ENCODE peak calls at places on chromosome 21, in seven cellular contexts. One of them, this sample, is unnamed.

GRCh38 chr21:42361286-42361685 is 5.0 kb downstream of the TFF1 start:
- DNase-seq in IMR-90: no peak
- DNase-seq in mesenchymal stem cell: no peak
- DNase-seq in H1: no peak
- DNase-seq in neuronal stem cell: no peak
- DNase-seq in trophoblast cell: no peak
- DNase-seq in H9: no peak
- DNase-seq in this sample: no peak

GRCh38 chr21:43716376-43717165 is 2.4 kb upstream of the PDXK start:
- DNase-seq in H9: no peak
- DNase-seq in trophoblast cell: no peak
- DNase-seq in neuronal stem cell: no peak
- DNase-seq in IMR-90: peak
- DNase-seq in H1: no peak
- DNase-seq in mesenchymal stem cell: peak
- DNase-seq in this sample: no peak

GRCh38 chr21:43808367-43808766 is 19.0 kb downstream of the RRP1 start:
- DNase-seq in H1: no peak
- DNase-seq in IMR-90: no peak
- DNase-seq in trophoblast cell: no peak
- DNase-seq in H9: no peak
- DNase-seq in mesenchymal stem cell: no peak
- DNase-seq in neuronal stem cell: no peak
- DNase-seq in this sample: no peak

GRCh38 chr21:44057960-44058651 is 46.0 kb downstream of the TRAPPC10 start:
- DNase-seq in IMR-90: peak
- DNase-seq in mesenchymal stem cell: no peak
- DNase-seq in trophoblast cell: no peak
- DNase-seq in H9: no peak
- DNase-seq in H1: no peak
- DNase-seq in neuronal stem cell: no peak
- DNase-seq in this sample: no peak

GRCh38 chr21:37566790-37567725 is 200.5 kb downstream of the DYRK1A start:
- DNase-seq in mesenchymal stem cell: no peak
- DNase-seq in H9: no peak
- DNase-seq in trophoblast cell: no peak
- DNase-seq in IMR-90: no peak
- DNase-seq in neuronal stem cell: no peak
- DNase-seq in H1: no peak
- DNase-seq in this sample: no peak

GRCh38 chr21:32687946-32688345 is 39.9 kb downstream of the SYNJ1 start:
- DNase-seq in mesenchymal stem cell: no peak
- DNase-seq in trophoblast cell: no peak
- DNase-seq in H9: no peak
- DNase-seq in neuronal stem cell: no peak
- DNase-seq in IMR-90: no peak
- DNase-seq in H1: no peak
- DNase-seq in this sample: peak

GRCh38 chr21:34582506-34583150 is 32.3 kb downstream of the RCAN1 start:
- DNase-seq in mesenchymal stem cell: peak
- DNase-seq in neuronal stem cell: peak
- DNase-seq in IMR-90: peak
- DNase-seq in trophoblast cell: peak
- DNase-seq in H9: peak
- DNase-seq in H1: no peak
- DNase-seq in this sample: peak

GRCh38 chr21:26732442-26733221 is 112.6 kb downstream of the ADAMTS1 start:
- DNase-seq in neuronal stem cell: peak
- DNase-seq in H1: peak
- DNase-seq in IMR-90: peak
- DNase-seq in mesenchymal stem cell: peak
- DNase-seq in trophoblast cell: peak
- DNase-seq in H9: peak
- DNase-seq in this sample: peak

GRCh38 chr21:41328660-41329300 is 12.2 kb downstream of the FAM3B start:
- DNase-seq in H9: no peak
- DNase-seq in H1: no peak
- DNase-seq in trophoblast cell: no peak
- DNase-seq in IMR-90: peak
- DNase-seq in mesenchymal stem cell: no peak
- DNase-seq in neuronal stem cell: no peak
- DNase-seq in this sample: peak

GRCh38 chr21:42847051-42847707 is 32.2 kb downstream of the WDR4 start:
- DNase-seq in IMR-90: no peak
- DNase-seq in H9: peak
- DNase-seq in H1: no peak
- DNase-seq in mesenchymal stem cell: no peak
- DNase-seq in trophoblast cell: no peak
- DNase-seq in neuronal stem cell: no peak
- DNase-seq in this sample: no peak

GRCh38 chr21:35045539-35046222 is 3.4 kb downstream of the RUNX1 start:
- DNase-seq in neuronal stem cell: no peak
- DNase-seq in mesenchymal stem cell: no peak
- DNase-seq in H1: no peak
- DNase-seq in trophoblast cell: no peak
- DNase-seq in IMR-90: no peak
- DNase-seq in H9: no peak
- DNase-seq in this sample: no peak

GRCh38 chr21:28299946-28300345 is 692.7 kb downstream of the LTN1 start:
- DNase-seq in trophoblast cell: no peak
- DNase-seq in H9: no peak
- DNase-seq in neuronal stem cell: no peak
- DNase-seq in H1: no peak
- DNase-seq in mesenchymal stem cell: no peak
- DNase-seq in IMR-90: no peak
- DNase-seq in this sample: no peak

GRCh38 chr21:21688877-21689276 is 690.7 kb downstream of the NCAM2 start:
- DNase-seq in mesenchymal stem cell: peak
- DNase-seq in trophoblast cell: peak
- DNase-seq in H1: peak
- DNase-seq in IMR-90: peak
- DNase-seq in H9: peak
- DNase-seq in neuronal stem cell: peak
- DNase-seq in this sample: peak

GRCh38 chr21:41760411-41760810 is 6.4 kb downstream of the RIPK4 start:
- DNase-seq in trophoblast cell: no peak
- DNase-seq in H1: no peak
- DNase-seq in H9: no peak
- DNase-seq in mesenchymal stem cell: no peak
- DNase-seq in IMR-90: no peak
- DNase-seq in neuronal stem cell: no peak
- DNase-seq in this sample: no peak

GRCh38 chr21:39132248-39132647 is 51.0 kb downstream of the PSMG1 start:
- DNase-seq in trophoblast cell: no peak
- DNase-seq in H9: no peak
- DNase-seq in neuronal stem cell: no peak
- DNase-seq in mesenchymal stem cell: no peak
- DNase-seq in H1: no peak
- DNase-seq in IMR-90: peak
- DNase-seq in this sample: no peak

GRCh38 chr21:29078884-29079765 is 5.7 kb upstream of the CCT8 start:
- DNase-seq in neuronal stem cell: no peak
- DNase-seq in trophoblast cell: no peak
- DNase-seq in IMR-90: no peak
- DNase-seq in H1: no peak
- DNase-seq in mesenchymal stem cell: peak
- DNase-seq in H9: no peak
- DNase-seq in this sample: no peak

GRCh38 chr21:26845066-26845749 is at the start of gene ADAMTS1:
- DNase-seq in H9: peak
- DNase-seq in neuronal stem cell: peak
- DNase-seq in H1: peak
- DNase-seq in IMR-90: peak
- DNase-seq in trophoblast cell: peak
- DNase-seq in mesenchymal stem cell: peak
- DNase-seq in this sample: peak

DNA sequence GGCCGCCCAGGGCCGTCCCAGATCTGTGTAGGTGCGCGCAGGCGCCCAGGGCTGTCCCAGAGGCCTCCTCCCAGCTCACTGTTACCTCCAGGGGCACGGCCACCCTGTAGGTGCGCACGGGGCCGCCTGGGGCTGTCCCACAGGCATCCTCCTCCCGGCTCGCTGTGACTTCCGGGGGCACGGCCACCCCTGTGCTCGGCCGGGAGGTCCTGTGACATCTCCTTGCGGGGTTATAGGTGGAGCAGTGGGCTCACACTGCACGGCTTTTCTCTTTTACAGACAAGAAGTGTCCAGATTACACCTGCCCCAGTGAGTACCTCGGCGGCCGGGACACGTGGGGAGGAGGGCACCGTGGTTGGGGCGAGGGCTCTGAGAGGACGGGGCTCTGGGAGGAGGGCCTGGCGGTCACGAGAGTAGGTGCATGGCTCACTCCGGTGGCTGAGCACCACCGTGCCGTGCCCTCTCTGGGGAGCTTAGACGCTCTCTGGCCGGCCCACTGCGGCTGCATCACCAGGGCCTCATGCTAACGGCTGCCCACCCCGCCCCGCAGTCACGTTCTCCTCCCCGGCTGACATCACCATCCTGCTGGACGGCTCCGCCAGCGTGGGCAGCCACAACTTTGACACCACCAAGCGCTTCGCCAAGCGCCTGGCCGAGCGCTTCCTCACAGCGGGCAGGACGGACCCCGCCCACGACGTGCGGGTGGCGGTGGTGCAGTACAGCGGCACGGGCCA is 21.4 kb downstream of the COL6A1 start:
- DNase-seq in mesenchymal stem cell: no peak
- DNase-seq in IMR-90: no peak
- DNase-seq in trophoblast cell: no peak
- DNase-seq in H9: peak
- DNase-seq in neuronal stem cell: no peak
- DNase-seq in H1: no peak
- DNase-seq in this sample: no peak
- H2BK5ac ChIP-seq in mesenchymal stem cell: no peak
- H2BK5ac ChIP-seq in IMR-90: no peak
- H2BK5ac ChIP-seq in trophoblast cell: no peak
- H2BK5ac ChIP-seq in H9: no peak
- H2BK5ac ChIP-seq in neuronal stem cell: no peak
- H2BK5ac ChIP-seq in H1: no peak
- H2BK5ac ChIP-seq in this sample: no peak

GRCh38 chr21:16073571-16073970 is 343.8 kb downstream of the USP25 start:
- DNase-seq in trophoblast cell: no peak
- DNase-seq in neuronal stem cell: no peak
- DNase-seq in H1: no peak
- DNase-seq in H9: no peak
- DNase-seq in IMR-90: no peak
- DNase-seq in mesenchymal stem cell: no peak
- DNase-seq in this sample: no peak
- H4K8ac ChIP-seq in trophoblast cell: no peak
- H4K8ac ChIP-seq in neuronal stem cell: no peak
- H4K8ac ChIP-seq in H1: no peak
- H4K8ac ChIP-seq in H9: no peak
- H4K8ac ChIP-seq in IMR-90: no peak
- H4K8ac ChIP-seq in mesenchymal stem cell: no peak
- H4K8ac ChIP-seq in this sample: no peak

GRCh38 chr21:31677047-31677446 is 17.6 kb downstream of the SOD1 start:
- DNase-seq in trophoblast cell: no peak
- DNase-seq in IMR-90: no peak
- DNase-seq in neuronal stem cell: no peak
- DNase-seq in H1: no peak
- DNase-seq in H9: no peak
- DNase-seq in mesenchymal stem cell: no peak
- DNase-seq in this sample: no peak

GRCh38 chr21:31673513-31673912 is 14.0 kb downstream of the SOD1 start:
- DNase-seq in H1: no peak
- DNase-seq in neuronal stem cell: no peak
- DNase-seq in mesenchymal stem cell: no peak
- DNase-seq in H9: no peak
- DNase-seq in trophoblast cell: no peak
- DNase-seq in IMR-90: no peak
- DNase-seq in this sample: no peak

GRCh38 chr21:31675332-31675731 is 15.8 kb downstream of the SOD1 start:
- DNase-seq in IMR-90: no peak
- DNase-seq in H1: no peak
- DNase-seq in trophoblast cell: no peak
- DNase-seq in H9: no peak
- DNase-seq in neuronal stem cell: no peak
- DNase-seq in mesenchymal stem cell: no peak
- DNase-seq in this sample: no peak

GRCh38 chr21:31678478-31678877 is 19.0 kb downstream of the SOD1 start:
- DNase-seq in H9: no peak
- DNase-seq in H1: no peak
- DNase-seq in neuronal stem cell: no peak
- DNase-seq in trophoblast cell: no peak
- DNase-seq in mesenchymal stem cell: no peak
- DNase-seq in IMR-90: no peak
- DNase-seq in this sample: no peak

GRCh38 chr21:31675960-31676359 is 16.5 kb downstream of the SOD1 start:
- DNase-seq in trophoblast cell: no peak
- DNase-seq in IMR-90: no peak
- DNase-seq in H9: no peak
- DNase-seq in neuronal stem cell: no peak
- DNase-seq in mesenchymal stem cell: no peak
- DNase-seq in H1: no peak
- DNase-seq in this sample: no peak
- H3K9ac ChIP-seq in trophoblast cell: no peak
- H3K9ac ChIP-seq in IMR-90: no peak
- H3K9ac ChIP-seq in H9: no peak
- H3K9ac ChIP-seq in neuronal stem cell: no peak
- H3K9ac ChIP-seq in mesenchymal stem cell: no peak
- H3K9ac ChIP-seq in H1: no peak
- H3K9ac ChIP-seq in this sample: no peak

GRCh38 chr21:45393021-45393420 is 11.9 kb upstream of the COL18A1 start:
- DNase-seq in IMR-90: no peak
- DNase-seq in H1: no peak
- DNase-seq in H9: no peak
- DNase-seq in neuronal stem cell: no peak
- DNase-seq in trophoblast cell: no peak
- DNase-seq in mesenchymal stem cell: no peak
- DNase-seq in this sample: no peak

GRCh38 chr21:45392206-45392971 is 12.6 kb upstream of the COL18A1 start:
- DNase-seq in H1: no peak
- DNase-seq in trophoblast cell: no peak
- DNase-seq in mesenchymal stem cell: no peak
- DNase-seq in IMR-90: no peak
- DNase-seq in neuronal stem cell: no peak
- DNase-seq in H9: no peak
- DNase-seq in this sample: no peak

GRCh38 chr21:45390831-45391742 is 13.9 kb upstream of the COL18A1 start:
- DNase-seq in trophoblast cell: no peak
- DNase-seq in neuronal stem cell: no peak
- DNase-seq in H1: no peak
- DNase-seq in mesenchymal stem cell: no peak
- DNase-seq in H9: no peak
- DNase-seq in IMR-90: no peak
- DNase-seq in this sample: no peak

GRCh38 chr21:45390121-45390751 is 14.7 kb upstream of the COL18A1 start:
- DNase-seq in H1: no peak
- DNase-seq in IMR-90: no peak
- DNase-seq in trophoblast cell: no peak
- DNase-seq in neuronal stem cell: no peak
- DNase-seq in mesenchymal stem cell: no peak
- DNase-seq in H9: no peak
- DNase-seq in this sample: no peak

DNA sequence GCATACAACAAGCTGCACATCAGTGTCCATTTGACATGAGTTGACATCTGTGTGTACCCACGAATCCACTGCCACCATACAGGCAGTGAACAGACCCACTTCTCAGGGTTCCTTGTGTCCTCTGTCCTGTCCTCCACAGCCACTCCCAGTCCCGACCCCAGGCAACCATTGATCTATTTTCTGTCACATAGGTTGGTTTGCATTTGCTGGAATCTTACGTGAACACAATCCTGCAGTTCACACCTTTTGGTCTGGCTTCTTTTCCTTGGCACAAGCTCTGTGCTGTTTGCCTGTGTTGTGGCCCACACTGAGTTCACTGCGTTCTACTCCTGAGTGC is 13.3 kb upstream of the COL18A1 start:
- DNase-seq in IMR-90: no peak
- DNase-seq in neuronal stem cell: no peak
- DNase-seq in H1: no peak
- DNase-seq in trophoblast cell: no peak
- DNase-seq in H9: no peak
- DNase-seq in mesenchymal stem cell: no peak
- DNase-seq in this sample: no peak
- H2BK5ac ChIP-seq in IMR-90: no peak
- H2BK5ac ChIP-seq in neuronal stem cell: no peak
- H2BK5ac ChIP-seq in H1: no peak
- H2BK5ac ChIP-seq in trophoblast cell: no peak
- H2BK5ac ChIP-seq in H9: no peak
- H2BK5ac ChIP-seq in mesenchymal stem cell: no peak
- H2BK5ac ChIP-seq in this sample: no peak

This sample was measured in mesendoderm.